ENCODE peak calls at places on chromosomes 2 and 18, in five cellular contexts. L is activated T-cell treated with anti-CD3 and anti-CD28 coated beads for 1 hour, U is T-cell, H is HS-27A, S is AG04449. D is an unnamed sample.
A peak's percentile ranks its signal among the peaks of the same experiment; 100 is the strongest.

GRCh38 chr2:64601027-64601767 is 52.5 kb downstream of the SERTAD2 start:
- DNase-seq in H (no peak), U (no peak), S (no peak), L (no peak), D (no peak)

GRCh38 chr2:237700583-237701032 is 73.2 kb downstream of the LRRFIP1 start:
- DNase-seq in S (no peak), L (peak; percentile 45), H (no peak), U (peak; percentile 77), D (peak; percentile 66)

GRCh38 chr2:95034221-95034620 is 8.7 kb downstream of the MAL start:
- DNase-seq in L (no peak), H (no peak), S (no peak), U (no peak), D (no peak)

GRCh38 chr18:76376668-76377358 is 118.2 kb downstream of the ZNF516 start:
- DNase-seq in L (no peak), S (no peak), H (no peak), U (no peak), D (no peak)

GRCh38 chr2:159758686-159759085 is 39.3 kb downstream of the CD302 start:
- DNase-seq in H (no peak), S (no peak), U (no peak), L (no peak), D (no peak)

GRCh38 chr2:86518498-86518897 is 44.7 kb downstream of the CHMP3 start:
- DNase-seq in U (peak; percentile 18), S (no peak), H (no peak), L (peak; percentile 13), D (peak; percentile 41)

GRCh38 chr18:59988098-59988706 is 88.4 kb downstream of the PMAIP1 start:
- DNase-seq in H (no peak), U (no peak), L (peak; percentile 20), S (peak; percentile 9), D (peak; percentile 26)

GRCh38 chr18:59704146-59704545 is 6.9 kb upstream of the CCBE1 start:
- DNase-seq in H (no peak), U (no peak), S (no peak), L (no peak), D (no peak)

GRCh38 chr2:70087703-70088507 is 628 bp downstream of the PCBP1 start:
- DNase-seq in S (no peak), H (no peak), L (no peak), U (peak; percentile 8), D (peak; percentile 29)

GRCh38 chr2:169406891-169407290 is 44.6 kb upstream of the LRP2 start:
- DNase-seq in U (no peak), S (no peak), L (no peak), H (no peak), D (no peak)

GRCh38 chr2:180823546-180824141 is 156.8 kb upstream of the UBE2E3 start:
- DNase-seq in S (peak; percentile 21), U (no peak), L (no peak), H (no peak), D (no peak)

GRCh38 chr2:167147254-167147941 is 259.1 kb downstream of the XIRP2 start:
- DNase-seq in L (no peak), U (no peak), H (no peak), S (no peak), D (no peak)

GRCh38 chr2:235960716-235961640 is 207.2 kb downstream of the GBX2 start:
- DNase-seq in H (no peak), U (no peak), L (no peak), S (no peak), D (no peak)